ENCODE peak calls at places on chromosomes 16 and 17, in six cellular contexts. T is GM20000, X is PC-9, V is right atrium auricular region, O is spleen, D is bronchial epithelial cell. A is an unnamed sample.

GRCh38 chr17:63847525-63848249 is 5.2 kb upstream of the SMARCD2 start:
- DNase-seq in O (peak), T (no peak), V (no peak), D (no peak), X (no peak), A (no peak)

GRCh38 chr16:138049-138417 is 440 bp downstream of the NPRL3 start:
- DNase-seq in V (no peak), D (no peak), T (peak), O (peak), X (no peak), A (no peak)

GRCh38 chr17:72121164-72122001 is 563 bp downstream of the SOX9 start:
- DNase-seq in V (peak), X (no peak), T (peak), O (no peak), D (peak), A (peak)

GRCh38 chr17:60108712-60109111 is 30.0 kb upstream of the HEATR6 start:
- DNase-seq in O (no peak), V (no peak), T (no peak), D (no peak), X (no peak), A (no peak)

GRCh38 chr16:16096161-16096857 is 127.0 kb downstream of the ABCC6 start:
- DNase-seq in X (no peak), T (no peak), O (no peak), D (no peak), V (no peak), A (no peak)

GRCh38 chr17:2828396-2829038 is 32.3 kb downstream of the RAP1GAP2 start:
- DNase-seq in T (peak), X (no peak), V (peak), O (peak), D (no peak), A (peak)

GRCh38 chr17:1829579-1830257 is at the start of the genes RPA1 and SMYD4:
- DNase-seq in O (peak), D (peak), X (peak), T (peak), V (peak), A (peak)

GRCh38 chr16:89431158-89431584 is 59.2 kb downstream of the ANKRD11 start:
- DNase-seq in V (no peak), D (peak), O (no peak), T (no peak), X (no peak), A (no peak)

GRCh38 chr16:53896711-53897110 is 192.8 kb downstream of the FTO start:
- DNase-seq in X (no peak), T (no peak), O (no peak), D (no peak), V (no peak), A (no peak)

GRCh38 chr16:68992521-68992920 is 112.9 kb upstream of the HAS3 start:
- DNase-seq in T (no peak), D (peak), V (no peak), O (no peak), X (peak), A (no peak)

GRCh38 chr17:2123467-2124251 is 68.8 kb downstream of the HIC1 start:
- DNase-seq in T (peak), V (no peak), D (peak), O (no peak), X (no peak), A (no peak)

GRCh38 chr16:77335652-77336234 is 99.1 kb downstream of the ADAMTS18 start:
- DNase-seq in O (no peak), D (no peak), V (no peak), T (no peak), X (peak), A (no peak)

GRCh38 chr17:1030684-1031557 is 34.0 kb downstream of the TIMM22 start:
- DNase-seq in V (peak), T (no peak), X (no peak), D (no peak), O (no peak), A (no peak)

GRCh38 chr17:38512473-38513058 is 84.3 kb downstream of the ARHGAP23 start:
- DNase-seq in D (no peak), X (no peak), O (no peak), V (no peak), T (no peak), A (no peak)

GRCh38 chr17:4720787-4721186 is 10.4 kb downstream of the ARRB2 start:
- DNase-seq in T (no peak), V (no peak), D (no peak), X (no peak), O (peak), A (no peak)

GRCh38 chr16:54932737-54933254 is 2.1 kb downstream of the IRX5 start:
- DNase-seq in O (no peak), V (no peak), T (peak), D (no peak), X (no peak), A (peak)

GRCh38 chr16:540645-541340 is 13.3 kb downstream of the CAPN15 start:
- DNase-seq in V (no peak), O (no peak), D (no peak), X (no peak), T (no peak), A (no peak)

GRCh38 chr16:48503779-48504178 is 106.2 kb downstream of the N4BP1 start:
- DNase-seq in X (no peak), T (no peak), D (no peak), V (peak), O (peak), A (peak)

GRCh38 chr17:2396568-2397246 is 4.2 kb downstream of the MNT start:
- DNase-seq in T (peak), X (peak), D (peak), O (peak), V (peak), A (peak)

GRCh38 chr16:75860654-75861053 is 134.4 kb upstream of the CPHXL start:
- DNase-seq in V (no peak), O (peak), X (no peak), T (no peak), D (no peak), A (no peak)

GRCh38 chr17:17729620-17730249 is 48.5 kb downstream of the RAI1 start:
- DNase-seq in V (no peak), X (peak), D (no peak), T (peak), O (no peak), A (no peak)

DNA sequence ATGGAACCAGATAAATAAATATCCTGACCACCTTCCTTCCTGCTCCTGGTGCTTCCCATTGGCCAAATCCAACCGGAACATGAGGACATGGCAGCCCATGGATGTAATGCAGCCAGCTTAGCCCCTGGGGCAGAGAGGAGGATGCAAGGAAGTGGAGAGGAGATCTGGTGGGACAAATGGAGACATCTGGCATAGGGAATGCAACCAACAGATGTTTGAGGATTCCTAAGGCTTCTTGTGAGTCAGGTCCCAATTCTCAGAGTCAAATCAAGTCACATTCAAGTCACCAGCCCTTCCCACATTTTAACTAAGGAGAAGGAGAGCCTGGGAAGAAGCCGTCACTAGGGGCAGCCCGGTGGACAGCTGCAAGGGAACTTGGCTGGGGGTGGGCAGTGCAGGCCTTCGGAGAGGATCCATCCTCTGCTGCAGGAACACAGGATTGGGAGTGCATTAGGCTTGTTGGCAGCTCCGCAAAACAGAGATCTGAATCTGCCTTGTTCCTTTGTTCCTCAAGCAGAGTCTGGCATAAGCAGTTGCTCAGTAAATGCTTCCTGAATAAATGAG is 62.8 kb upstream of the HS3ST2 start:
- DNase-seq in O (no peak), X (no peak), V (no peak), T (no peak), D (no peak), A (no peak)
- TF ChIP-seq CTCF in O (no peak), X (no peak), V (no peak), T (no peak), D (no peak), A (no peak)

DNA sequence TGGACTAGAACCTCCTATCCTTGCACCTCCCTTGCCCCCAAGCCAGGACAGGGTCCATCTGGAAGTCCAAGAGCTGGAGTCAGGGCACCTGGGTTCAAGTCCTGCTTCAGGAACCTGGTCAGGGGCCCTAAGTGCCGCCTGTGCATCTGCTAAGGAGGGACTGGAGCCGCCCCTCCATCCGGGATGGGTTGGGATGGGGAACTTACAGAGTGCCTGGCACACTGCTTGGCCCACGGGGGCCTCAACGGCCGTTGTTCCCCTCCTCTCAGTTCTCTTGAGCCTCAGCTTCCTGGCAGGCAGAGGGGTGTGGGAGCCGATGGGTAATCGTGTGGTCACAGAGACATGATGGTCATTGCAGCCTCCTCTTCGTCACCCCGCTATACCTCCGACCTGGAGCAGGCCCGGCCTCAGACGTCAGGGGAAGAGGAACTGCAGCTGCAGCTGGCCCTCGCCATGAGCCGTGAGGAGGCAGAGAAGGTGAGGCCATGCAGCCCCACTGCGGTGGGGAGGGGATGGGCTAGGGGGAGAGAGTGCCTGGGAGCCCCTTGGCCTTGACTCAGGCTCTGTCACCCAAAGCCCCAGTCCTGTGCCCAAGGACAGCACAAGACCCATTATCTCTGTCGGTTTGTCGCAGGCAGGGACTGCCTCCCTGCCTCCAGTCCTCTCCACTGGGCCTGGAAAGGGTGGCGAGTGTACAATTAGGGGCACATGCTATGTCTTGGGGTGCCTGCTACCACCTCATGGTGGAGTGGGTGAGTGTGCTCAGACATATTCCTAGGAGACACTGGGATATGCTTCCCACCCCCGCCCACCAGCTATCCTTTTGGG is 5.4 kb downstream of the EPN3 start:
- DNase-seq in O (no peak), X (no peak), T (no peak), V (no peak), D (no peak), A (no peak)
- TF ChIP-seq CTCF in O (no peak), X (no peak), T (no peak), V (no peak), D (no peak), A (no peak)

DNA sequence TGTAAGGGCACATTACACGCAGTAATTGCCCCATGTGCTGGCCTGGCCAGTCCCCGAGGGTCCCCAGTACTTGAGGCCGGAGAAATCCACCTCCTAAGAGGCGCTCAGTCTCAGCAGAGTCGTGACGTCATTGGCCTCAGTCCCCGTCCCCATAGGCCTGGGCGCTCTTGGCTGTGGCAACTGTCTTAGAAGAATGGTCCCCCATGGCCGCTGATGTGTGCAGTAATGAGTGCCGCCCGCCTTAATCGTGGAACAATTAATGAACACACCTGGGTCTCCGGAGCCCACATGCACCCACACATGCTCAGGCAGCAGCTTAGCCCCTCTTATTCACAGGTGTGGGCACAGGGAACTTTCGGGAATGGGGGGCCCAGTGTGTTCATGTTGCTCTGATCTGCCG is 86.5 kb upstream of the PLCG2 start:
- DNase-seq in O (no peak), V (no peak), T (no peak), D (no peak), X (no peak), A (no peak)
- TF ChIP-seq CTCF in O (no peak), V (no peak), T (no peak), D (no peak), X (no peak), A (no peak)

GRCh38 chr16:4379001-4379688 is 7.5 kb downstream of the VASN start:
- DNase-seq in V (no peak), D (no peak), O (no peak), X (no peak), T (no peak), A (no peak)

GRCh38 chr16:4377573-4378146 is 6.0 kb downstream of the VASN start:
- DNase-seq in D (no peak), X (no peak), O (no peak), V (no peak), T (no peak), A (no peak)

GRCh38 chr16:4376820-4377572 is 5.3 kb downstream of the VASN start:
- DNase-seq in V (no peak), D (no peak), T (no peak), X (no peak), O (no peak), A (no peak)

GRCh38 chr16:4376126-4376819 is 4.6 kb downstream of the VASN start:
- DNase-seq in T (no peak), D (no peak), O (peak), X (no peak), V (peak), A (peak)

DNA sequence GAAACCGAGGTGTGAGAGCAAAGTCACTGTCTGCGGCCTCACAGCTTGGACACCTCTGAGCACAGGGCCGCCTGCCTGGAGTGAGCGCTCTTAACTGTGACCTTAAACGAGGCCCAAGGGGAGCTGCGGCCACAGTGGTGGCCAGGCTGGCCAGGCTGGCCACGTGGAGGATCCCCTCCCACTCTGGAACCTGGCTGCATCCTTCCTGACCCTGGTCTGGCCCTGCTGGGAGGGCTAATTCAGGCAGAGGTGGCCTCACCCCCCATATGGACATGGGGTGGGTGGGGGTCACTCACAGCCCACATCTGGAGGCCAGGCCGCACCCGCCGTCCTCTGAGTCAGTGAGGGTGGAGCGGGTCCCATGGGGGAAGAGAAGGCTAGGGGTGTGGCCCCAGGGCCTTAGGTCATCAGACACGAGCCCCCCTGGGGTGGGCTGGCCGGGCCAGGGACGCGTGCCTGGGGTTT is 6.6 kb downstream of the VASN start:
- DNase-seq in T (no peak), D (no peak), O (no peak), X (no peak), V (peak), A (no peak)
- TF ChIP-seq CTCF in T (no peak), D (no peak), O (no peak), X (no peak), V (no peak), A (no peak)

GRCh38 chr16:30958164-30959083 is 870 bp downstream of the SETD1A start:
- DNase-seq in O (peak), X (peak), V (no peak), T (peak), D (no peak), A (no peak)
- TF ChIP-seq CTCF in O (no peak), X (no peak), V (no peak), T (no peak), D (no peak), A (no peak)

GRCh38 chr16:87818533-87819161 is 50.7 kb downstream of the SLC7A5 start:
- DNase-seq in D (no peak), X (no peak), T (no peak), V (no peak), O (no peak), A (no peak)
- TF ChIP-seq CTCF in D (no peak), X (no peak), T (no peak), V (no peak), O (no peak), A (no peak)

GRCh38 chr16:79250457-79251098 is 350.0 kb downstream of the MAF start:
- DNase-seq in D (no peak), X (no peak), V (no peak), T (no peak), O (no peak), A (no peak)

GRCh38 chr16:79253100-79253631 is 347.4 kb downstream of the MAF start:
- DNase-seq in X (no peak), V (no peak), T (no peak), D (no peak), O (no peak), A (no peak)

GRCh38 chr16:79247386-79247785 is 353.2 kb downstream of the MAF start:
- DNase-seq in D (no peak), O (no peak), X (no peak), T (no peak), V (no peak), A (no peak)
- TF ChIP-seq CTCF in D (no peak), O (no peak), X (no peak), T (no peak), V (no peak), A (no peak)

GRCh38 chr17:50625032-50625871 is 9.4 kb upstream of the ABCC3 start:
- DNase-seq in D (no peak), O (no peak), T (no peak), X (no peak), V (no peak), A (no peak)
- TF ChIP-seq CTCF in D (no peak), O (no peak), T (no peak), X (no peak), V (no peak), A (no peak)

GRCh38 chr16:85238233-85238647 is 126.0 kb upstream of the CIBAR2 start:
- DNase-seq in V (peak), T (no peak), X (no peak), D (no peak), O (no peak), A (peak)
- TF ChIP-seq CTCF in V (peak), T (no peak), X (no peak), D (no peak), O (no peak), A (peak)